ENCODE peak calls at places on chromosomes 11 and 22, in nine cellular contexts. Q is osteoblast; Z is kidney; U is cardiac muscle cell; P is tibial nerve; F is endodermal cell; X is colonic mucosa; Y is IMR-90; T is CD8-positive, alpha-beta T cell. D is an unnamed sample. For H3K4me1, the result is how much of the 10 kb centered on the place peaks cover.

GRCh38 chr22:25754527-25755202 is 12.7 kb downstream of the MYO18B start:
- DNase-seq in Q (peak), Z (no peak), U (peak), P (no peak), F (no peak), X (no peak), Y (peak), T (no peak), D (no peak)

GRCh38 chr22:44486538-44486937 is 11.5 kb downstream of the RTL6 start:
- DNase-seq in Q (peak), Z (no peak), U (no peak), P (no peak), F (no peak), X (no peak), Y (peak), T (no peak), D (no peak)

GRCh38 chr11:128291835-128292234 is 295.5 kb downstream of the ETS1 start:
- DNase-seq in Q (no peak), Z (peak), U (no peak), P (no peak), F (no peak), X (peak), Y (no peak), T (peak), D (peak)

GRCh38 chr11:18011633-18012313 is 1.1 kb downstream of the SERGEF start:
- DNase-seq in Q (no peak), Z (peak), U (no peak), P (no peak), F (peak), X (peak), Y (no peak), T (peak), D (no peak)

GRCh38 chr11:79744941-79745340 is 304.1 kb upstream of the TENM4 start:
- DNase-seq in Q (no peak), Z (no peak), U (no peak), P (no peak), F (no peak), X (no peak), Y (no peak), T (no peak), D (no peak)

GRCh38 chr11:74702383-74703007 is 28.7 kb downstream of the CHRDL2 start:
- DNase-seq in Q (peak), Z (no peak), U (peak), P (peak), F (peak), X (peak), Y (peak), T (peak), D (peak)

GRCh38 chr11:119368121-119369034 is 13.1 kb downstream of the USP2 start:
- DNase-seq in Q (no peak), Z (peak), U (no peak), P (peak), F (peak), X (peak), Y (peak), T (no peak), D (no peak)

GRCh38 chr22:21448627-21449416 is 18.4 kb upstream of the TMEM191C start:
- DNase-seq in Q (no peak), Z (peak), U (no peak), P (no peak), F (peak), X (no peak), Y (no peak), T (no peak), D (no peak)

GRCh38 chr11:117633186-117633585 is 163.8 kb downstream of the DSCAML1 start:
- DNase-seq in Q (no peak), Z (no peak), U (peak), P (no peak), F (no peak), X (no peak), Y (no peak), T (no peak), D (no peak)

GRCh38 chr22:26259510-26259909 is 90.2 kb downstream of the SEZ6L start:
- DNase-seq in Q (no peak), Z (no peak), U (peak), P (no peak), F (peak), X (no peak), Y (peak), T (no peak), D (no peak)

GRCh38 chr22:41873391-41873790 is 40.5 kb downstream of the SREBF2 start:
- DNase-seq in Q (no peak), Z (no peak), U (no peak), P (no peak), F (no peak), X (no peak), Y (no peak), T (peak), D (peak)

GRCh38 chr11:76266269-76266668 is 60.0 kb upstream of the WNT11 start:
- DNase-seq in Q (peak), Z (no peak), U (no peak), P (peak), F (no peak), X (no peak), Y (peak), T (no peak), D (no peak)
- H3K27ac ChIP-seq in Q (peak), Z (no peak), U (no peak), P (no peak), F (no peak), X (no peak), Y (no peak), T (no peak), D (no peak)

DNA sequence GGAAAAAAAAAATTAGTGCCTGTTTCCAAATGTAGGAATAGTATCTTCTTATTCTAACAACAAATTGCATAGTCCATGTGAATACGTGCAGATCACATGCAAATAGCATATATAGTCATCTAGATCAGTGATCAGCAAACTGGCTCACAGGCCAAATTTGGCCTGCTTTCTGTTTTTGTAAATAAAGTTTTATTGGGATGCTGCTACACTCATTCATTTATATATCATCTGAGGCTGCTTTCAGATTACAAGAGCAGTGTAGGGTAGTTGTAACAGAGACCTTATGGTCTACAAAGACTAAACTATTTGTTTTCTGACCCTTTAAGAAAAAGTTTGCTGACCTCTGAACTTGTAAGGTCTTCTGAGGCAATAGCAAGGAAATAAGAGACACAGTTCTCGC is 65.6 kb downstream of the SFI1 start:
- DNase-seq in Q (no peak), Z (no peak), U (no peak), P (no peak), F (no peak), X (no peak), Y (no peak), T (no peak), D (no peak)
- H3K4me1 ChIP-seq in Q (under half), Z (under half), U (under half), P (under half), F (under half), X (under half), Y (under half), T (under half), D (under half)

GRCh38 chr22:46560696-46561295 is 23.4 kb upstream of the CELSR1 start:
- DNase-seq in Q (peak), Z (peak), U (no peak), P (no peak), F (no peak), X (no peak), Y (no peak), T (no peak), D (no peak)
- H3K4me3 ChIP-seq in Q (no peak), Z (no peak), U (no peak), P (no peak), F (no peak), X (no peak), Y (no peak), T (no peak), D (no peak)

GRCh38 chr22:32536352-32536751 is 61.7 kb downstream of the FBXO7 start:
- DNase-seq in Q (peak), Z (no peak), U (no peak), P (no peak), F (no peak), X (no peak), Y (no peak), T (no peak), D (no peak)

GRCh38 chr22:32533265-32534068 is 58.9 kb downstream of the FBXO7 start:
- DNase-seq in Q (peak), Z (no peak), U (no peak), P (no peak), F (no peak), X (no peak), Y (peak), T (no peak), D (no peak)

GRCh38 chr22:32534252-32535215 is 59.9 kb downstream of the FBXO7 start:
- DNase-seq in Q (peak), Z (peak), U (no peak), P (no peak), F (no peak), X (peak), Y (no peak), T (no peak), D (no peak)

GRCh38 chr22:32538516-32538915 is 63.9 kb downstream of the FBXO7 start:
- DNase-seq in Q (peak), Z (no peak), U (no peak), P (no peak), F (no peak), X (no peak), Y (no peak), T (no peak), D (no peak)

GRCh38 chr22:32535531-32536190 is 61.0 kb downstream of the FBXO7 start:
- DNase-seq in Q (no peak), Z (no peak), U (no peak), P (no peak), F (no peak), X (no peak), Y (no peak), T (no peak), D (no peak)
- H3K27ac ChIP-seq in Q (no peak), Z (no peak), U (no peak), P (no peak), F (no peak), X (no peak), Y (no peak), T (no peak), D (no peak)

GRCh38 chr11:44016129-44016528 is 31.7 kb upstream of the ACCSL start:
- DNase-seq in Q (peak), Z (peak), U (no peak), P (peak), F (no peak), X (no peak), Y (peak), T (no peak), D (no peak)
- H3K4me1 ChIP-seq in Q (half or more), Z (under half), U (under half), P (under half), F (under half), X (under half), Y (under half), T (under half), D (under half)

DNA sequence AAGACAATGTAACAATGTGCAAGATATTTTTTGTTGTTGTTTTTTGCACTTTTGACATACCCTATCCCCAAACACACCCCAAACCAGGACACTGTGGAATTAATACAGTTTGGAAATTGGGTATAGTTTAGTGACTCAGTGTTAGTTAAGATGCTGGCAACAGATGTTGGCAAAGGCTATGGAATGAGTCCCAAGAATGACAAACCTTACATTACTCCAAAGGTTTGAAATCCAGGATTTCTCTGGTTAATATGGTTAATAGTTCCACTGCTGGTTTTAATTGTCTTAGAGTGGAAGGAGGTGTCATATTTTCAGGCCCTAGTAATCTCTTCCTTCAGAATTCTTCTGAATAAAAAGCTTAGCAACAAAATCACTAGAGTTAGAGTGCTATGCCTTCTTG is 805 bp downstream of the LPXN start:
- DNase-seq in Q (peak), Z (no peak), U (no peak), P (no peak), F (no peak), X (no peak), Y (peak), T (no peak), D (no peak)
- H3K4me3 ChIP-seq in Q (peak), Z (no peak), U (no peak), P (peak), F (no peak), X (peak), Y (no peak), T (peak), D (peak)